ENCODE peak calls at places on chromosomes 11 and 22, in ten cellular contexts. X, A, K, N, U, R, C, G, L and P are unnamed samples.

GRCh38 chr11:13963169-13963948 is 836 bp downstream of the SPON1 start:
- DNase-seq in X (no peak), A (no peak), K (no peak), N (peak), U (peak), R (peak), C (no peak), G (peak), L (peak), P (peak)

GRCh38 chr22:29109853-29110252 is 37.0 kb downstream of the KREMEN1 start:
- DNase-seq in X (no peak), A (no peak), K (no peak), N (no peak), U (no peak), R (no peak), C (no peak), G (no peak), L (peak), P (no peak)

GRCh38 chr11:64331569-64332371 is 8.2 kb upstream of the CCDC88B start:
- DNase-seq in X (peak), A (no peak), K (peak), N (no peak), U (no peak), R (peak), C (peak), G (peak), L (peak), P (no peak)

GRCh38 chr11:102833731-102834130 is 9.7 kb downstream of the MMP3 start:
- DNase-seq in X (no peak), A (no peak), K (no peak), N (no peak), U (no peak), R (no peak), C (no peak), G (no peak), L (peak), P (no peak)

GRCh38 chr11:12803086-12803826 is 129.0 kb downstream of the TEAD1 start:
- DNase-seq in X (peak), A (no peak), K (no peak), N (no peak), U (no peak), R (no peak), C (peak), G (no peak), L (peak), P (no peak)

GRCh38 chr11:58927393-58928081 is 11.8 kb upstream of the GLYATL1 start:
- DNase-seq in X (peak), A (no peak), K (no peak), N (peak), U (no peak), R (no peak), C (no peak), G (no peak), L (peak), P (no peak)

GRCh38 chr11:43360361-43361032 is 1.8 kb downstream of the TTC17 start:
- DNase-seq in X (no peak), A (no peak), K (no peak), N (no peak), U (no peak), R (no peak), C (no peak), G (no peak), L (no peak), P (no peak)

GRCh38 chr11:130513132-130513531 is 64.7 kb downstream of the ADAMTS15 start:
- DNase-seq in X (peak), A (no peak), K (no peak), N (no peak), U (no peak), R (no peak), C (no peak), G (peak), L (peak), P (no peak)

GRCh38 chr11:113722221-113722620 is 16.1 kb upstream of the TMPRSS5 start:
- DNase-seq in X (no peak), A (no peak), K (no peak), N (no peak), U (no peak), R (no peak), C (no peak), G (no peak), L (no peak), P (no peak)

GRCh38 chr22:44544523-44545433 is 46.7 kb upstream of the RTL6 start:
- DNase-seq in X (no peak), A (no peak), K (no peak), N (no peak), U (no peak), R (no peak), C (no peak), G (no peak), L (no peak), P (no peak)

GRCh38 chr11:28738549-28738948 is 630.4 kb downstream of the METTL15 start:
- DNase-seq in X (no peak), A (no peak), K (no peak), N (no peak), U (no peak), R (no peak), C (peak), G (no peak), L (peak), P (no peak)

GRCh38 chr22:37515902-37516301 is 3.3 kb downstream of the CARD10 start:
- DNase-seq in X (no peak), A (no peak), K (no peak), N (no peak), U (no peak), R (no peak), C (no peak), G (no peak), L (no peak), P (no peak)

GRCh38 chr11:104005234-104005855 is 31.1 kb upstream of the DDI1 start:
- DNase-seq in X (no peak), A (no peak), K (no peak), N (no peak), U (no peak), R (no peak), C (peak), G (no peak), L (peak), P (no peak)

GRCh38 chr22:41758231-41758630 is 42.2 kb upstream of the CCDC134 start:
- DNase-seq in X (no peak), A (no peak), K (no peak), N (no peak), U (no peak), R (no peak), C (no peak), G (no peak), L (no peak), P (no peak)

GRCh38 chr11:64123102-64123434 is 42.8 kb downstream of the MACROD1 start:
- DNase-seq in X (no peak), A (no peak), K (no peak), N (no peak), U (no peak), R (no peak), C (no peak), G (peak), L (peak), P (no peak)

GRCh38 chr11:64787526-64788320 is 9.4 kb upstream of the SF1 start:
- DNase-seq in X (peak), A (no peak), K (no peak), N (peak), U (no peak), R (peak), C (peak), G (no peak), L (peak), P (peak)

GRCh38 chr11:119108151-119108856 is 1.2 kb downstream of the C2CD2L start:
- DNase-seq in X (no peak), A (no peak), K (no peak), N (no peak), U (no peak), R (no peak), C (peak), G (no peak), L (no peak), P (peak)

GRCh38 chr11:103295704-103296103 is 186.5 kb downstream of the DYNC2H1 start:
- DNase-seq in X (no peak), A (no peak), K (no peak), N (no peak), U (no peak), R (no peak), C (no peak), G (no peak), L (peak), P (no peak)

GRCh38 chr11:38824573-38824972 is 2226.5 kb upstream of the RAG2 start:
- DNase-seq in X (no peak), A (no peak), K (no peak), N (no peak), U (no peak), R (no peak), C (peak), G (no peak), L (peak), P (no peak)

GRCh38 chr22:32926600-32926999 is 125.1 kb downstream of the TIMP3 start:
- DNase-seq in X (peak), A (no peak), K (peak), N (peak), U (no peak), R (no peak), C (peak), G (no peak), L (peak), P (no peak)

GRCh38 chr11:17184882-17185587 is 22.8 kb downstream of the PIK3C2A start:
- DNase-seq in X (no peak), A (no peak), K (no peak), N (no peak), U (no peak), R (no peak), C (no peak), G (no peak), L (no peak), P (no peak)

GRCh38 chr22:38718414-38718813 is 12.7 kb downstream of the GTPBP1 start:
- DNase-seq in X (peak), A (no peak), K (peak), N (no peak), U (no peak), R (no peak), C (peak), G (no peak), L (peak), P (no peak)

GRCh38 chr22:28024422-28024888 is 105.4 kb upstream of the PITPNB start:
- DNase-seq in X (no peak), A (no peak), K (no peak), N (no peak), U (peak), R (peak), C (no peak), G (peak), L (no peak), P (no peak)

GRCh38 chr11:113148076-113148475 is 166.3 kb upstream of the TTC12 start:
- DNase-seq in X (no peak), A (no peak), K (no peak), N (no peak), U (no peak), R (no peak), C (no peak), G (no peak), L (no peak), P (no peak)

GRCh38 chr22:43300891-43301676 is 42.1 kb downstream of the SCUBE1 start:
- DNase-seq in X (no peak), A (no peak), K (no peak), N (no peak), U (no peak), R (no peak), C (no peak), G (no peak), L (no peak), P (no peak)

GRCh38 chr22:37502342-37503182 is 16.4 kb upstream of the MFNG start:
- DNase-seq in X (no peak), A (no peak), K (no peak), N (no peak), U (no peak), R (no peak), C (peak), G (no peak), L (no peak), P (no peak)

GRCh38 chr11:47857485-47858168 is 9.5 kb upstream of the NUP160 start:
- DNase-seq in X (no peak), A (no peak), K (no peak), N (no peak), U (no peak), R (no peak), C (no peak), G (no peak), L (no peak), P (no peak)

GRCh38 chr11:49405743-49406142 is 197.3 kb upstream of the FOLH1 start:
- DNase-seq in X (no peak), A (no peak), K (no peak), N (no peak), U (no peak), R (no peak), C (no peak), G (no peak), L (no peak), P (no peak)

GRCh38 chr22:48666620-48667019 is 1161.1 kb downstream of the BRD1 start:
- DNase-seq in X (no peak), A (no peak), K (no peak), N (no peak), U (no peak), R (no peak), C (no peak), G (no peak), L (no peak), P (no peak)

GRCh38 chr22:46990937-46991520 is 228.6 kb downstream of the TBC1D22A start:
- DNase-seq in X (no peak), A (no peak), K (no peak), N (no peak), U (no peak), R (no peak), C (no peak), G (no peak), L (no peak), P (no peak)

GRCh38 chr22:48580481-48580970 is 1247.1 kb downstream of the BRD1 start:
- DNase-seq in X (no peak), A (no peak), K (no peak), N (no peak), U (no peak), R (no peak), C (no peak), G (no peak), L (no peak), P (no peak)

GRCh38 chr11:121829159-121829643 is 286.8 kb downstream of the BLID start:
- DNase-seq in X (peak), A (peak), K (peak), N (no peak), U (no peak), R (no peak), C (peak), G (no peak), L (peak), P (no peak)

GRCh38 chr11:36241512-36241911 is 47.7 kb downstream of the COMMD9 start:
- DNase-seq in X (no peak), A (no peak), K (no peak), N (no peak), U (no peak), R (no peak), C (no peak), G (no peak), L (no peak), P (no peak)

GRCh38 chr11:2741377-2742131 is 41.8 kb upstream of the KCNQ1OT1 start:
- DNase-seq in X (peak), A (peak), K (no peak), N (peak), U (no peak), R (no peak), C (no peak), G (peak), L (peak), P (no peak)

GRCh38 chr11:66904055-66904454 is 47.2 kb downstream of the LRFN4 start:
- DNase-seq in X (no peak), A (no peak), K (no peak), N (no peak), U (no peak), R (no peak), C (peak), G (no peak), L (peak), P (no peak)

GRCh38 chr22:41469218-41469851 is 418 bp downstream of the ACO2 start:
- DNase-seq in X (no peak), A (no peak), K (no peak), N (no peak), U (no peak), R (no peak), C (no peak), G (peak), L (no peak), P (no peak)

GRCh38 chr11:132610216-132610615 is 922.1 kb downstream of the OPCML start:
- DNase-seq in X (peak), A (no peak), K (no peak), N (no peak), U (no peak), R (no peak), C (peak), G (no peak), L (peak), P (no peak)

GRCh38 chr11:119509969-119510401 is 87.0 kb upstream of the THY1 start:
- DNase-seq in X (peak), A (no peak), K (peak), N (no peak), U (no peak), R (no peak), C (peak), G (peak), L (peak), P (no peak)

GRCh38 chr11:131689049-131689925 is 318.9 kb downstream of the NTM start:
- DNase-seq in X (no peak), A (no peak), K (no peak), N (no peak), U (peak), R (no peak), C (no peak), G (no peak), L (no peak), P (no peak)

DNA sequence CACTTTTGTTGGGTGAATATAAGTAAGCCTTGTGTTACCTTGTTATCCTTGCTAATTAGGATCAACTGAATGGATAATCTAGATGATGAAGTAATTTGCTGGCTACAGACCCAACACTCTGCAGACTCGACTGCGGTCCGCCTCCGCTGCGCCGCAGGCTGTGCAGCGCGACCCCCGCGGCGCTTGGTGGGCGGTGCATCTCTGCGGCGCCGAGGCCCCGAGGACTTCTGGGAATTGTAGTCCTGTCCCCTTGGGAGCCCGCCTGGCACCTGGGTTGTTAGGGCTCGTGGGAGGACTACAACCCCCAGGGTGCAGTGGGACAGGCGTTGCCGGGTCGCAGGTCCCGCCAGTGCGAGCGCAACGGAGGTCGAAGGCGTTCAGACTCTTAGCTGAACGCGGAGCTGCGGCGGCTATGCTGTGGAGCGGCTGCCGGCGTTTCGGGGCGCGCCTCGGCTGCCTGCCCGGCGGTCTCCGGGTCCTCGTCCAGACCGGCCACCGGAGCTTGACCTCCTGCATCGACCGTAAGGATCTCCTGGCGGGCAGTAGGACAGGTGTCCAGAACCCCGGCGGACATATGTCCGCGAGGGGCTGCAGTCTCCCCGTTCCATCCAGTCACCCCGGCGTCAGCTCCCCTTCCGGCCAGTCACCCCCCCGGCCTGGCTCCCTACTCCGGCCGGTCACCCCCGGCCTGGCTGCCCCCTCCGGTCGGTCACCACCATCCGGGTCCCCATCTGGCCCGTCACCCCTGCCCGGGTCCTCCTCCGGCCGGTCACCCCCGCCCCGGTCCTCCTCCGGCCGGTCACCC is at the start of the genes ACAD8 and THYN1:
- DNase-seq in X (peak), A (peak), K (peak), N (peak), U (peak), R (peak), C (peak), G (peak), L (peak), P (peak)
- TF ChIP-seq CTCF in X (no peak), A (peak), K (no peak), N (no peak), U (no peak), R (peak), C (no peak), G (peak), L (peak), P (no peak)

GRCh38 chr11:45704635-45705034 is 39.2 kb upstream of the CHST1 start:
- DNase-seq in X (no peak), A (no peak), K (no peak), N (no peak), U (no peak), R (no peak), C (no peak), G (no peak), L (no peak), P (no peak)
- TF ChIP-seq CTCF in X (no peak), A (no peak), K (no peak), N (no peak), U (no peak), R (no peak), C (no peak), G (no peak), L (no peak), P (no peak)

DNA sequence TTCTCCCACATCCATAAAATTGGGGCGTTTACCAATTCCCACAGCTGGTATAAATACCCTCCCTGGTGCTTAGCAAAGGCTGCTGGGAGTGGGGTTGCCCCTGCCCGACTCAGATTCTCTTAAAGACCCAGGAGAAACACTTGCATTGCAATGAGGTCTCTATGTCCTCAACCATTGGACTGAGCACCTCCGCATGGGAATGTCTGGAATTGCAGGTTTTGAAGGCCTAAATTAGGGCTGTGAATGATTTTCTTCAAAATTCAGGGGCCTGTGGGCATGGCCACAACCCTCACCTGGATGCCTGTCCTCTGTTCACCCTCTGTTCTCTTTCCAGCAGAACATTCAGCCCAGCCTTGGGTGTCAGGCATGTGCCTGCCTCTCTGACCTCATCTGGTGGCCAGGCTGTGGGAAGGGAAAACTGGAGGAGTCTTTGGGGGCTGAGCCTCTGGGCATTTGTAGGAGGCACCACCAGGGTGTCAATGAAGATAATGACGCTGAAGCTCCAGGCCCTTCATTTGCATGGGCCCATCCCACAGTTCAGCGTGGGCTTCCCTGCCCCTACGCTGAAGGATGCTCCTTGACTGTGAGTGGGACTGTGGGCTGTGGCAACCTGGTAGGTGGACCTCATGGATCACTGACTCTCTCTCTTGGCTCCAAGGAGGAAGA is 52.7 kb upstream of the MYEOV start:
- DNase-seq in X (no peak), A (no peak), K (no peak), N (no peak), U (peak), R (no peak), C (no peak), G (no peak), L (no peak), P (no peak)
- TF ChIP-seq CTCF in X (no peak), A (no peak), K (no peak), N (no peak), U (no peak), R (no peak), C (no peak), G (no peak), L (no peak), P (no peak)

DNA sequence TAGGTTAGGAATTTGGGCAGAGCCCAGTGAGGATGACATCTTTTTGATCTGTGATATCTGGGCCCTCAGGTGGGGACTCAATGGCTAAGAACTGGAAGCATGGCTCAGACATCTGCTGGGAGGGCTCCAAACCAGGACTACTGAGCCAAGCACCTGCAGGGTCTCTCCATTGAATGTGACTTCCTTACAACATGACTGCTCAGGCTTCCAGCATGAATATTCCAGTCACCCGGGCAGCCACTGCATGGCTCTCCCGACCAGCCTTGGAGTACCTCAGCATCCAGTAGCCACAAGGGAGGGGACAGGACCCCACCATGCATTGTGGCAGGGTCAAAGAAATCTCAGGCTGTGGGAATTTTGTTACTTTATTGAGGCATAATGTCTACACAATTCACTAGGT is 8.6 kb downstream of the CDC45 start:
- DNase-seq in X (no peak), A (no peak), K (no peak), N (no peak), U (no peak), R (no peak), C (no peak), G (no peak), L (no peak), P (no peak)
- TF ChIP-seq CTCF in X (no peak), A (no peak), K (no peak), N (no peak), U (no peak), R (no peak), C (no peak), G (no peak), L (no peak), P (no peak)